ENCODE peak calls at places on chromosomes 3 and 15, in four cellular contexts. I is HepG2, Q is A549, O is K562. G is an unnamed sample.

GRCh38 chr3:183937601-183938286 is 53.1 kb upstream of the PARL start:
- DNase-seq in Q (no peak), O (no peak), I (no peak), G (no peak)

GRCh38 chr3:79019137-79019923 is 748.5 kb downstream of the ROBO1 start:
- DNase-seq in Q (peak; percentile 92), O (peak; percentile 10), I (peak; percentile 84), G (peak; percentile 77)

GRCh38 chr15:70248116-70249025 is 150.7 kb upstream of the TLE3 start:
- DNase-seq in I (no peak), O (no peak), Q (no peak), G (peak; percentile 60)

GRCh38 chr15:67067161-67067853 is 1.9 kb downstream of the SMAD3 start:
- DNase-seq in I (no peak), Q (no peak), O (peak; percentile 57), G (peak; percentile 42)

GRCh38 chr15:40340740-40341400 is at the start of gene CCDC9B:
- DNase-seq in Q (peak; percentile 69), I (peak; percentile 75), O (peak; percentile 73), G (no peak)

GRCh38 chr15:75646944-75647364 is 758 bp upstream of the SNX33 start:
- DNase-seq in O (peak; percentile 38), Q (no peak), I (no peak), G (peak; percentile 21)

GRCh38 chr3:51106242-51106876 is 278.7 kb upstream of the MANF start:
- DNase-seq in I (no peak), Q (no peak), O (no peak), G (no peak)

GRCh38 chr15:74794970-74795349 is 13.1 kb downstream of the CSK start:
- DNase-seq in O (no peak), Q (no peak), I (no peak), G (no peak)

GRCh38 chr15:89419370-89419984 is 76.9 kb downstream of the RHCG start:
- DNase-seq in O (peak; percentile 65), I (peak; percentile 18), Q (no peak), G (peak; percentile 93)

GRCh38 chr15:99963096-99963825 is 230.0 kb upstream of the LYSMD4 start:
- DNase-seq in O (no peak), Q (no peak), I (no peak), G (no peak)

GRCh38 chr3:18424862-18425640 is at the start of gene SATB1:
- DNase-seq in O (peak; percentile 41), I (no peak), Q (peak; percentile 21), G (peak; percentile 86)

GRCh38 chr3:5565026-5565425 is 377.5 kb downstream of the EDEM1 start:
- DNase-seq in O (peak; percentile 49), Q (no peak), I (no peak), G (no peak)

GRCh38 chr15:40471105-40471777 is 457 bp downstream of the CHST14 start:
- DNase-seq in Q (peak; percentile 16), I (no peak), O (peak; percentile 47), G (peak; percentile 42)

GRCh38 chr15:61571026-61571425 is 341.9 kb upstream of the RORA start:
- DNase-seq in Q (no peak), I (no peak), O (no peak), G (no peak)

GRCh38 chr3:32077260-32078084 is 28.9 kb upstream of the GPD1L start:
- DNase-seq in I (peak; percentile 68), O (no peak), Q (no peak), G (peak; percentile 12)

GRCh38 chr15:84112025-84112424 is 123.5 kb upstream of the GOLGA6L4 start:
- DNase-seq in O (peak; percentile 41), I (no peak), Q (no peak), G (no peak)

DNA sequence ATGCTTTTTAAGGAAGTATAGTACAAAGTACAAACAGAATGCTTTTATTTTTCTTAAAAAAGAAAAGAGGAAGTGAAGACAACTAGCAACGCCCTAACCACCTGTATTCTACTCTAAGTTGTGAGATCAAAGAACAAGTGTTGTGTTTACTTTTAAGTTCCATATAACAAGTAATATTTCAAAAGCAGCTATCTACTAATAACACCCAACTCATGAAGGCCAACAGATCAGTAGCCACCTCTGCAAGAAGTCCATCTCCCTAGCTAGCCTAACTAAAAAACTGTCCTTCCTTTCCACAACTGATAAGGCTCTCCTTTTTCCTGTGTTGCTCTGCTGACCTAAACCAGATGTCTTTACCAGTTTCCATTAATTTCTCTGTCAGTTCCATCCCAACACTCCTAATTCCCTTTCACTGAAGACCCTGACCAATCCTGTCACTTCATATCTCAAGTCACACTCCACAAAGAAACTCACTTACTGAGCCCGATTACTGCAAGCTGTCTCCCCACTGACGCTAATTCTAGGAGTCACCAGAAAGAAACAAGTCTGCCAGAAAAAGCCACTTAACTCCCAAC is 26.9 kb downstream of the PHC3 start:
- DNase-seq in Q (no peak), I (no peak), O (peak; percentile 61), G (no peak)
- TF ChIP-seq NR3C1 in Q (no peak), I (no peak), O (no peak), G (no peak)

GRCh38 chr3:125212509-125213372 is at the start of gene SLC12A8:
- DNase-seq in O (no peak), I (no peak), Q (no peak), G (peak; percentile 49)
- TF ChIP-seq NR3C1 in O (no peak), I (no peak), Q (no peak), G (no peak)

GRCh38 chr3:124529826-124530571 is 200.3 kb upstream of the UMPS start:
- DNase-seq in I (no peak), Q (peak; percentile 25), O (no peak), G (no peak)
- TF ChIP-seq NR3C1 in I (no peak), Q (no peak), O (no peak), G (no peak)

GRCh38 chr3:42216820-42217416 is 49.1 kb downstream of the CCK start:
- DNase-seq in O (no peak), Q (no peak), I (no peak), G (no peak)

GRCh38 chr3:42216302-42216701 is 49.7 kb downstream of the CCK start:
- DNase-seq in Q (no peak), I (no peak), O (no peak), G (no peak)

GRCh38 chr3:42213417-42213816 is 52.6 kb downstream of the CCK start:
- DNase-seq in I (no peak), O (no peak), Q (no peak), G (no peak)

GRCh38 chr3:42214565-42215283 is 51.3 kb downstream of the CCK start:
- DNase-seq in I (no peak), Q (no peak), O (no peak), G (no peak)

DNA sequence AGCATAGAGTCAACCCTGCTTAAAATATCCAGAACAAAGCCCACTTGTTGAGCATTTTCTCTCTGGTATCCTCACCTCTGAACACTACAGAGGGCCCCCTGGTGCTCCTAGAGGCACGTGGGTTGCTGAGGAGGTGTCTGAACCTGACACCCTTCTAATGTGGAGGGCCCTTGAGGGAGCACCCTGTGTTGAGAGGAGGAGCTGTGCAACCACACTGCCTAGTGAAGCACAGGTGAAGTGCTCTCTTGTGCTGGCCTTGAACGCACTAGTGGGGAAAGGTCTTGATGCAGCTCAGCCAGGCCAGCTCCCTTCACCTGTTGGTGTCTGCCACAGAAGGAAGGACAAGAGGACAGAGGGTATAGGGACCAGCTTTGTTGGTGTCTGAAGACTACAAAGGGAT is 51.9 kb downstream of the CCK start:
- DNase-seq in O (no peak), I (no peak), Q (no peak), G (no peak)
- TF ChIP-seq NR3C1 in O (no peak), I (no peak), Q (no peak), G (no peak)

GRCh38 chr15:77974416-77975331 is 102.8 kb downstream of the TBC1D2B start:
- DNase-seq in I (no peak), Q (no peak), O (no peak), G (no peak)
- TF ChIP-seq NR3C1 in I (no peak), Q (no peak), O (no peak), G (no peak)

G was measured in WTC11.